ENCODE peak calls at places on chromosome 5, in five cellular contexts. S, F, B, W and H are unnamed samples.

GRCh38 chr5:113218906-113219517 is 215.8 kb downstream of the TSSK1B start:
- DNase-seq in S (no peak), F (no peak), B (no peak), W (no peak), H (no peak)

GRCh38 chr5:72108200-72109050 is 1.1 kb downstream of the MAP1B start:
- DNase-seq in S (peak), F (peak), B (peak), W (peak), H (peak)

GRCh38 chr5:59698774-59699173 is 194.8 kb downstream of the PDE4D start:
- DNase-seq in S (no peak), F (no peak), B (no peak), W (no peak), H (no peak)

GRCh38 chr5:133289686-133290367 is 238.0 kb downstream of the HSPA4 start:
- DNase-seq in S (no peak), F (no peak), B (no peak), W (no peak), H (no peak)

GRCh38 chr5:174192103-174192655 is 146.7 kb downstream of the NSG2 start:
- DNase-seq in S (no peak), F (no peak), B (no peak), W (no peak), H (no peak)

GRCh38 chr5:43007911-43008368 is 32.2 kb downstream of the ANXA2R start:
- DNase-seq in S (peak), F (no peak), B (peak), W (peak), H (peak)

GRCh38 chr5:82931110-82931509 is 146.1 kb downstream of the TMEM167A start:
- DNase-seq in S (no peak), F (no peak), B (no peak), W (peak), H (no peak)

GRCh38 chr5:55440188-55440646 is 94.5 kb downstream of the PLPP1 start:
- DNase-seq in S (peak), F (no peak), B (peak), W (no peak), H (no peak)

GRCh38 chr5:137566118-137566541 is 67.0 kb upstream of the SPOCK1 start:
- DNase-seq in S (no peak), F (no peak), B (peak), W (no peak), H (no peak)

GRCh38 chr5:32298056-32298420 is 14.7 kb downstream of the MTMR12 start:
- DNase-seq in S (no peak), F (no peak), B (no peak), W (no peak), H (no peak)

GRCh38 chr5:144469106-144469505 is 298.4 kb downstream of the KCTD16 start:
- DNase-seq in S (peak), F (no peak), B (no peak), W (no peak), H (no peak)